ENCODE peak calls at places on chromosomes 1 and 21, in six cellular contexts. O is transverse colon, U is HL-60, V is GM20000, P is HFF-Myc, W is body of pancreas. E is an unnamed sample.

GRCh38 chr1:244289976-244290375 is 161.7 kb downstream of the ADSS2 start:
- DNase-seq in O (no peak), U (no peak), V (no peak), P (no peak), W (no peak), E (no peak)

GRCh38 chr1:16318544-16318943 is 33.7 kb downstream of the FBXO42 start:
- DNase-seq in O (peak), U (no peak), V (no peak), P (no peak), W (peak), E (peak)

GRCh38 chr1:38088366-38088765 is 41.8 kb upstream of the POU3F1 start:
- DNase-seq in O (no peak), U (no peak), V (no peak), P (no peak), W (no peak), E (no peak)

GRCh38 chr21:20802201-20802600 is 196.0 kb upstream of the NCAM2 start:
- DNase-seq in O (no peak), U (no peak), V (no peak), P (no peak), W (no peak), E (no peak)

GRCh38 chr1:94971491-94971924 is 44.6 kb upstream of the CNN3 start:
- DNase-seq in O (no peak), U (no peak), V (no peak), P (peak), W (no peak), E (no peak)

GRCh38 chr1:229411434-229412055 is 22.3 kb downstream of the ACTA1 start:
- DNase-seq in O (no peak), U (peak), V (no peak), P (no peak), W (no peak), E (no peak)

GRCh38 chr21:30199989-30200388 is 15.9 kb downstream of the CLDN8 start:
- DNase-seq in O (no peak), U (no peak), V (no peak), P (no peak), W (no peak), E (no peak)

GRCh38 chr1:211639500-211640361 is 35.7 kb downstream of the NEK2 start:
- DNase-seq in O (no peak), U (no peak), V (no peak), P (peak), W (no peak), E (no peak)

GRCh38 chr1:223837206-223837605 is 8.5 kb downstream of the TP53BP2 start:
- DNase-seq in O (no peak), U (no peak), V (no peak), P (no peak), W (no peak), E (no peak)

GRCh38 chr21:35198004-35198403 is 148.9 kb upstream of the RUNX1 start:
- DNase-seq in O (no peak), U (no peak), V (no peak), P (peak), W (no peak), E (no peak)

GRCh38 chr1:10891081-10891480 is 94.6 kb upstream of the CASZ1 start:
- DNase-seq in O (no peak), U (no peak), V (no peak), P (no peak), W (no peak), E (no peak)

GRCh38 chr1:178684111-178684510 is 40.9 kb upstream of the RALGPS2 start:
- DNase-seq in O (no peak), U (no peak), V (no peak), P (no peak), W (no peak), E (no peak)

GRCh38 chr1:229579101-229579651 is 20.7 kb upstream of the ABCB10 start:
- DNase-seq in O (no peak), U (no peak), V (peak), P (no peak), W (peak), E (no peak)

GRCh38 chr1:63829349-63830327 is 55.8 kb downstream of the ROR1 start:
- DNase-seq in O (no peak), U (no peak), V (no peak), P (no peak), W (peak), E (no peak)

GRCh38 chr21:46084041-46084561 is 13.8 kb upstream of the COL6A2 start:
- DNase-seq in O (no peak), U (no peak), V (no peak), P (no peak), W (no peak), E (no peak)

GRCh38 chr1:119453021-119453420 is 38.1 kb downstream of the HSD3B2 start:
- DNase-seq in O (no peak), U (no peak), V (no peak), P (peak), W (peak), E (no peak)

GRCh38 chr21:34357889-34358288 is 5.9 kb upstream of the KCNE2 start:
- DNase-seq in O (no peak), U (no peak), V (no peak), P (no peak), W (no peak), E (no peak)

GRCh38 chr1:243580072-243580471 is 270.0 kb downstream of the AKT3 start:
- DNase-seq in O (no peak), U (no peak), V (no peak), P (no peak), W (no peak), E (no peak)

GRCh38 chr1:40784141-40784770 is 669 bp downstream of the KCNQ4 start:
- DNase-seq in O (no peak), U (no peak), V (peak), P (no peak), W (no peak), E (peak)

GRCh38 chr1:52182874-52183400 is 41.0 kb downstream of the ZFYVE9 start:
- DNase-seq in O (no peak), U (no peak), V (no peak), P (no peak), W (no peak), E (no peak)

GRCh38 chr21:33763573-33763881 is 121.2 kb downstream of the ITSN1 start:
- DNase-seq in O (no peak), U (no peak), V (no peak), P (no peak), W (no peak), E (no peak)

GRCh38 chr1:7752512-7753417 is 18.3 kb upstream of the VAMP3 start:
- DNase-seq in O (peak), U (no peak), V (peak), P (peak), W (peak), E (peak)

GRCh38 chr1:218299416-218299815 is 14.3 kb downstream of the RRP15 start:
- DNase-seq in O (no peak), U (no peak), V (no peak), P (peak), W (no peak), E (no peak)

GRCh38 chr1:107362468-107362867 is 221.6 kb downstream of the NTNG1 start:
- DNase-seq in O (no peak), U (no peak), V (peak), P (no peak), W (no peak), E (no peak)

GRCh38 chr1:54488831-54489626 is 59.0 kb upstream of the ACOT11 start:
- DNase-seq in O (peak), U (no peak), V (peak), P (peak), W (peak), E (peak)

GRCh38 chr1:228416217-228416971 is at the start of gene TRIM17:
- DNase-seq in O (no peak), U (no peak), V (peak), P (no peak), W (peak), E (peak)

GRCh38 chr1:87091425-87091824 is 177.0 kb downstream of the HS2ST1 start:
- DNase-seq in O (no peak), U (no peak), V (no peak), P (no peak), W (no peak), E (no peak)

GRCh38 chr21:34705032-34705431 is 36.2 kb downstream of the CLIC6 start:
- DNase-seq in O (no peak), U (no peak), V (no peak), P (no peak), W (no peak), E (no peak)

GRCh38 chr1:195516036-195516435 is 1092.2 kb downstream of the KCNT2 start:
- DNase-seq in O (no peak), U (no peak), V (no peak), P (no peak), W (no peak), E (no peak)

GRCh38 chr1:159891275-159892157 is 8.4 kb downstream of the CFAP45 start:
- DNase-seq in O (peak), U (peak), V (peak), P (peak), W (peak), E (peak)

GRCh38 chr1:99756598-99756997 is 9.8 kb downstream of the FRRS1 start:
- DNase-seq in O (no peak), U (no peak), V (no peak), P (no peak), W (no peak), E (no peak)

GRCh38 chr1:24503003-24503751 is 541 bp downstream of the RCAN3 start:
- DNase-seq in O (peak), U (no peak), V (no peak), P (no peak), W (no peak), E (no peak)

GRCh38 chr1:244350027-244350426 is 101.7 kb downstream of the ADSS2 start:
- DNase-seq in O (no peak), U (no peak), V (peak), P (no peak), W (no peak), E (no peak)

GRCh38 chr1:30704271-30704670 is 19.1 kb downstream of the MATN1 start:
- DNase-seq in O (no peak), U (no peak), V (no peak), P (no peak), W (no peak), E (no peak)

GRCh38 chr21:46517361-46517760 is 58.7 kb downstream of the DIP2A start:
- DNase-seq in O (no peak), U (no peak), V (no peak), P (no peak), W (peak), E (no peak)

GRCh38 chr1:165873481-165873880 is 46.1 kb downstream of the UCK2 start:
- DNase-seq in O (no peak), U (no peak), V (no peak), P (no peak), W (no peak), E (no peak)

GRCh38 chr1:185578293-185578692 is 155.9 kb upstream of the HMCN1 start:
- DNase-seq in O (no peak), U (no peak), V (no peak), P (no peak), W (no peak), E (no peak)

GRCh38 chr1:185585770-185586169 is 148.4 kb upstream of the HMCN1 start:
- DNase-seq in O (no peak), U (no peak), V (no peak), P (no peak), W (no peak), E (no peak)

GRCh38 chr1:185581020-185581419 is 153.2 kb upstream of the HMCN1 start:
- DNase-seq in O (no peak), U (no peak), V (no peak), P (no peak), W (no peak), E (no peak)

GRCh38 chr1:185581961-185582725 is 152.0 kb upstream of the HMCN1 start:
- DNase-seq in O (no peak), U (no peak), V (no peak), P (no peak), W (no peak), E (no peak)
- TF ChIP-seq CTCF in O (no peak), U (no peak), V (no peak), P (no peak), W (no peak), E (no peak)

DNA sequence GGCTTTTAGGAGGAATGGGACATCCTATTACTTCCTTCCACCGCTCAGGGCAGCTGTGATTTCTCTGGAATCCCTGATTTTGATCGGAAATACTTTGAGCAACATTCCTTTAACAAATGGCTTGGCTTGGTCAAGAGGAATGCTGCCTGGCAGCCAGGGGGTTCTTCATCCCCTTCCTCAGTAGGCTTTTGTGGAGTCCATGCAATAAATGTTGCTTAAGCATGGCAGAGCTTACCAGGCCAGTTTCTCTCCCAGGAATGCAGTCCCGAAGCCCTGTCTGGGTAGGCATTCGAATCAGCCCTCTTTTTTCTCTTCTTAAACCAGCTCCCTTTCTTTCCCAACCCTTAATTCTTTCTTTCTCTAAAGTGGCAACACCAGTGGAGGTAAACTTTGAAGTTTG is 177.1 kb upstream of the KIAA0040 start:
- DNase-seq in O (no peak), U (no peak), V (no peak), P (no peak), W (no peak), E (no peak)
- TF ChIP-seq CTCF in O (no peak), U (no peak), V (no peak), P (no peak), W (no peak), E (no peak)

GRCh38 chr1:180415985-180416633 is 86.3 kb downstream of the ACBD6 start:
- DNase-seq in O (no peak), U (peak), V (peak), P (no peak), W (no peak), E (no peak)
- TF ChIP-seq CTCF in O (peak), U (peak), V (no peak), P (peak), W (peak), E (peak)

DNA sequence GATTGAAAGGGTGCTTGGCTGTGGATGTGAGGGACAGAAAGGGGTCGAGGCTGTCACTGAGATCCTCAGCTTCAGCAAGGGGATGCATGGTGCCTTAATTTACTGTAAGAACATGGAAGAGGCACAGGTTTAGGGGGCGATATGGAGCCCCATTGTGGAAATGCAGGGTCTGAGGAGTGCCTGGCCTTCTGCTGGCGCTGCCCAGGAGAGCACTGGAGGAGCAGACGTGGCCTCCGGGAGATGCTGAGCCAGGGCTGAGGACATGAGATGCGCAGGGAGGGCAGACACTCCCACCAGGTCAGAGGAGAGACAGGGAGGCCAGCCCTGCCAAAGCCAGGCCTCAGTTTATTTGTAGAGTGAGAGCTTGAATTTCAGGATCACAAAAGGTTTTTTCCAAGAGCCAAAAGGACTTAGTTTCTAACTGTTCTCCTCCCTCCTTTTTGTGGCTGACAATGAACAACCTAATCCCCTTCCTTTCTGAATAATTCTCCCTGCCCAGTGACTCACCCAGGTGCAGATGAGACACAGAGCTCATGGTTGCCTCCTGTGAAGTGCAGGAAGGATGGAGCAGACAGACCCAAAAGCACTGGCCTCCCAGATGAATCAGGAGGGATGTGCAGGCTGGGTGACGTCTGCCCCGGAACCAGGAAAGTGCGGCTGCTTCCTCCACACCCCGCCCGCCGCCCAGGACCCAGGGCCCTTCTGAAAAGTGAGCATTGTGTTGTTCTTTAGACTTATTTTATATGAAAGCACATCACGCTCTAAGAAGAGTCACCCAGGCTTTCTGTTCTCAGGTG is 73.0 kb upstream of the TMPRSS2 start:
- DNase-seq in O (peak), U (no peak), V (no peak), P (no peak), W (no peak), E (no peak)
- TF ChIP-seq CTCF in O (no peak), U (no peak), V (no peak), P (no peak), W (no peak), E (no peak)

GRCh38 chr1:53321366-53321765 is 6.5 kb downstream of the LRP8 start:
- DNase-seq in O (no peak), U (no peak), V (no peak), P (no peak), W (no peak), E (peak)
- TF ChIP-seq CTCF in O (no peak), U (no peak), V (no peak), P (peak), W (no peak), E (peak)

DNA sequence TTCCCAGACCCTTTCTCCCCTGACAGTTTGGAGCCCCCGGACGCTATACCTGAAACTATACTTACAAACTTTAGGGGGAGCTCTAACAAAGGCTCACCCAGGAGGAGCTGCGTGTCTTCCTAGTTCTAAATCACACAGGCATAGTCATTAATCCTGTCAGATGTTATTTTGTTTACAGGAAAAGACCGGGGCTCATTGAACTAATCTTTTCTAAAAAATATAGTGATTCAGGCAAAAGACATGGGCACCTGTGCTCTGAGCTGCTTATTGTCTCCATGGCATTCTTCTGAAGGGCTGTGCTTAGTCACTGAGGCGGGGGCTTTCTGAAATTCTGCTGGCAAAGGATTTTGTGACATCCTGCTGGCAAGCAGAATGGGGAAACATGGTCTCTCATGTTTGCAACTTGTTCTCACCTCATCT is 1577.0 kb downstream of the NCAM2 start:
- DNase-seq in O (no peak), U (no peak), V (no peak), P (no peak), W (no peak), E (peak)
- TF ChIP-seq CTCF in O (no peak), U (peak), V (no peak), P (no peak), W (no peak), E (peak)

GRCh38 chr1:204841316-204841715 is 29.3 kb upstream of the NFASC start:
- DNase-seq in O (no peak), U (no peak), V (no peak), P (no peak), W (no peak), E (no peak)

GRCh38 chr1:204836856-204837255 is 33.8 kb upstream of the NFASC start:
- DNase-seq in O (no peak), U (no peak), V (no peak), P (no peak), W (no peak), E (no peak)

GRCh38 chr1:204834752-204835151 is 35.9 kb upstream of the NFASC start:
- DNase-seq in O (no peak), U (no peak), V (no peak), P (no peak), W (no peak), E (no peak)

GRCh38 chr1:204834329-204834728 is 36.3 kb upstream of the NFASC start:
- DNase-seq in O (no peak), U (no peak), V (no peak), P (no peak), W (no peak), E (no peak)

DNA sequence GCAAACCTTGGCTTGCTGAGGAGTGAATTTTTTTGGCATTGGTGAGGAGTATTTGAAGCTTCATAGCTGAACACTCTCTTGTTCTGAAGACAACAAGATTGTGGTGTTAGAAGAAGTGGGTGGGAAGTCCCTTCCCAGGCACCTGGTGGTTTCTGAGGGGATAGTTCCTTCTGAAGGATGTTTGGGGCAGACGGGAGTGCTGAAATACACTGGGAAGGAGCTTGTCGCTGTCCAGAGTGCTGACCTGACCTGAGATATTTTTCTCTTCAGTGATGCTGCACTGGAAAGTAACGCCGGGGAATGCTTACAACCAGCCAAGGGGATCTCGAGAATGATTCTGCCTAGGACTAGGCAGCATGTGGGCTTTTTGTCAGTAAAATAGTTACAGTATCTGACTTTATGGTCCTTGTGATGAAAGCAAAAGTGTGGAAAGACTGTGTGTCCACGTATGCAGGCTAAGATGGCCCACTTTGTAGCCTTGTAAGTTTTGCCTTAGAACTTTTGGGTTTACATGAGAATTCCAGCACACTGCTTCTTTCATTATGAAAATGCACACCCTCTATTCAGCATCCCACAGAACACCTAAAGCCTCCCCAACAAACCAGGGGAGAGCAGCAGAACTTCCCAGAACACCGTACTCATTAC is 33.1 kb upstream of the NFASC start:
- DNase-seq in O (no peak), U (peak), V (peak), P (peak), W (peak), E (peak)
- TF ChIP-seq CTCF in O (no peak), U (no peak), V (no peak), P (no peak), W (no peak), E (peak)

GRCh38 chr1:201024251-201024998 is 911 bp upstream of the KIF21B start:
- DNase-seq in O (no peak), U (no peak), V (no peak), P (no peak), W (no peak), E (peak)

GRCh38 chr1:201026234-201026633 is 2.7 kb upstream of the KIF21B start:
- DNase-seq in O (no peak), U (no peak), V (no peak), P (no peak), W (no peak), E (no peak)

GRCh38 chr1:201028473-201028889 is 5.0 kb upstream of the KIF21B start:
- DNase-seq in O (peak), U (no peak), V (no peak), P (no peak), W (peak), E (no peak)

GRCh38 chr1:201025571-201026002 is 2.1 kb upstream of the KIF21B start:
- DNase-seq in O (no peak), U (no peak), V (peak), P (no peak), W (no peak), E (peak)

DNA sequence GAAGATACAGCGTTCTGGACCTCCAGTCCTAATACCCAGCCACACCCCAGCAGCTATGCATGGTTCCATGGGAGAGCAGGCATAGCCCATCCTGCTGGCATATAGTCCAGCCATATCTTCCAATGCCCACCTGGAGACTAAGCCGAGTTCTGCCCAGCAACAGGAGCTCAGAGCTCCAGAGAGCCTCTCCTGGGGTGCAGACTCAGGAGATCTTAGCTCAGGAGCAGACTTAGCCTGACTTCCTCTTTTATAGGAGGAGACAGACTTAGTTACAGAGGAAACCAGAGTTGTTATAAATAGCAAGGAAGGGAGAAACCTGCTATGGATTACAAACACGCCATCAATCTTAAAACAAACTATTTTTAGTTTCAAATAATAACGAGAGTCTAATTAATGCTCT is 3.2 kb upstream of the KIF21B start:
- DNase-seq in O (no peak), U (no peak), V (no peak), P (no peak), W (no peak), E (no peak)
- TF ChIP-seq CTCF in O (no peak), U (no peak), V (no peak), P (no peak), W (no peak), E (no peak)